ENCODE peak calls at places on chromosomes 16 and 17, in seven cellular contexts. One of them, this sample, is unnamed. For H3K4me1, the result is how much of the 10 kb centered on the place peaks cover.

GRCh38 chr16:5461574-5461973 is 364.0 kb upstream of the EEF2KMT start:
- DNase-seq in endodermal cell: no peak
- DNase-seq in psoas muscle: no peak
- DNase-seq in tibial nerve: no peak
- DNase-seq in heart right ventricle: no peak
- DNase-seq in adrenal gland: no peak
- DNase-seq in CD8-positive, alpha-beta memory T cell: no peak
- DNase-seq in this sample: no peak

GRCh38 chr17:35089846-35090193 is 26.3 kb upstream of the RFFL start:
- DNase-seq in tibial nerve: no peak
- DNase-seq in psoas muscle: no peak
- DNase-seq in heart right ventricle: peak
- DNase-seq in endodermal cell: peak
- DNase-seq in CD8-positive, alpha-beta memory T cell: no peak
- DNase-seq in adrenal gland: no peak
- DNase-seq in this sample: no peak

GRCh38 chr16:86292171-86292775 is 218.1 kb upstream of the FOXF1 start:
- DNase-seq in adrenal gland: no peak
- DNase-seq in psoas muscle: no peak
- DNase-seq in endodermal cell: no peak
- DNase-seq in CD8-positive, alpha-beta memory T cell: no peak
- DNase-seq in heart right ventricle: no peak
- DNase-seq in tibial nerve: no peak
- DNase-seq in this sample: no peak

GRCh38 chr16:88962478-88963152 is 14.4 kb downstream of the CBFA2T3 start:
- DNase-seq in psoas muscle: peak
- DNase-seq in tibial nerve: no peak
- DNase-seq in CD8-positive, alpha-beta memory T cell: no peak
- DNase-seq in endodermal cell: no peak
- DNase-seq in adrenal gland: no peak
- DNase-seq in heart right ventricle: no peak
- DNase-seq in this sample: no peak

GRCh38 chr16:78665373-78665772 is 565.9 kb downstream of the WWOX start:
- DNase-seq in heart right ventricle: no peak
- DNase-seq in endodermal cell: no peak
- DNase-seq in adrenal gland: no peak
- DNase-seq in CD8-positive, alpha-beta memory T cell: no peak
- DNase-seq in psoas muscle: no peak
- DNase-seq in tibial nerve: no peak
- DNase-seq in this sample: no peak

GRCh38 chr17:29593546-29594440 is 861 bp downstream of the ANKRD13B start:
- DNase-seq in adrenal gland: no peak
- DNase-seq in CD8-positive, alpha-beta memory T cell: peak
- DNase-seq in heart right ventricle: peak
- DNase-seq in psoas muscle: no peak
- DNase-seq in tibial nerve: no peak
- DNase-seq in endodermal cell: peak
- DNase-seq in this sample: no peak

GRCh38 chr16:9441021-9441420 is 349.6 kb downstream of the HAPSTR1 start:
- DNase-seq in tibial nerve: no peak
- DNase-seq in CD8-positive, alpha-beta memory T cell: no peak
- DNase-seq in adrenal gland: no peak
- DNase-seq in heart right ventricle: no peak
- DNase-seq in endodermal cell: peak
- DNase-seq in psoas muscle: no peak
- DNase-seq in this sample: no peak

GRCh38 chr17:73142763-73143395 is 21.9 kb upstream of the SSTR2 start:
- DNase-seq in heart right ventricle: no peak
- DNase-seq in psoas muscle: no peak
- DNase-seq in endodermal cell: no peak
- DNase-seq in adrenal gland: peak
- DNase-seq in tibial nerve: no peak
- DNase-seq in CD8-positive, alpha-beta memory T cell: no peak
- DNase-seq in this sample: no peak

GRCh38 chr16:24844101-24845030 is 1.4 kb upstream of the SLC5A11 start:
- DNase-seq in psoas muscle: no peak
- DNase-seq in endodermal cell: peak
- DNase-seq in CD8-positive, alpha-beta memory T cell: no peak
- DNase-seq in adrenal gland: no peak
- DNase-seq in heart right ventricle: no peak
- DNase-seq in tibial nerve: no peak
- DNase-seq in this sample: no peak

GRCh38 chr16:83231771-83232170 is 576.0 kb upstream of the HSBP1 start:
- DNase-seq in psoas muscle: no peak
- DNase-seq in heart right ventricle: no peak
- DNase-seq in endodermal cell: no peak
- DNase-seq in tibial nerve: no peak
- DNase-seq in adrenal gland: no peak
- DNase-seq in CD8-positive, alpha-beta memory T cell: no peak
- DNase-seq in this sample: no peak

GRCh38 chr17:77796201-77796860 is 162.2 kb upstream of the TNRC6C start:
- DNase-seq in psoas muscle: no peak
- DNase-seq in CD8-positive, alpha-beta memory T cell: no peak
- DNase-seq in heart right ventricle: no peak
- DNase-seq in endodermal cell: no peak
- DNase-seq in tibial nerve: no peak
- DNase-seq in adrenal gland: no peak
- DNase-seq in this sample: no peak

GRCh38 chr17:44940321-44940720 is 7.3 kb downstream of the KIF18B start:
- DNase-seq in endodermal cell: peak
- DNase-seq in heart right ventricle: no peak
- DNase-seq in tibial nerve: no peak
- DNase-seq in CD8-positive, alpha-beta memory T cell: no peak
- DNase-seq in adrenal gland: no peak
- DNase-seq in psoas muscle: no peak
- DNase-seq in this sample: no peak

DNA sequence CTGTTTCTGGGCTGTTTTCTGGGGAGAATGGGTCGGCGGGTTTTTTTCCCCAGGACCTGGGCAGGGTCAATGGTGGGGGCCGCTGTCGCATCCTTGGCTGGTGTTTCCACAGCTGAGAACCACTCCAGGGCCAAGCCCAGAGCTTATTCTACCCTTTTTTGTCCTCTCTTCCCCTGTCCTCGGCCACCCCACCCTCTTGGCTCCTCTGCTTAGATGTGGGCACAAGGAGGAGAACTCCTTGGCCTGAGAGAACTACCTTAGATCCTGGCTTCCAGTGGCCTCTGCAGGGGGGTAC is 4.0 kb downstream of the NOD2 start:
- DNase-seq in tibial nerve: no peak
- DNase-seq in psoas muscle: no peak
- DNase-seq in endodermal cell: no peak
- DNase-seq in heart right ventricle: no peak
- DNase-seq in CD8-positive, alpha-beta memory T cell: no peak
- DNase-seq in adrenal gland: no peak
- DNase-seq in this sample: no peak
- H3K4me1 ChIP-seq in tibial nerve: under half
- H3K4me1 ChIP-seq in psoas muscle: under half
- H3K4me1 ChIP-seq in endodermal cell: under half
- H3K4me1 ChIP-seq in heart right ventricle: under half
- H3K4me1 ChIP-seq in CD8-positive, alpha-beta memory T cell: half or more
- H3K4me1 ChIP-seq in adrenal gland: under half
- H3K4me1 ChIP-seq in this sample: under half

GRCh38 chr17:49494937-49495841 is at the start of gene NGFR:
- DNase-seq in adrenal gland: no peak
- DNase-seq in heart right ventricle: no peak
- DNase-seq in CD8-positive, alpha-beta memory T cell: peak
- DNase-seq in tibial nerve: no peak
- DNase-seq in psoas muscle: peak
- DNase-seq in endodermal cell: peak
- DNase-seq in this sample: no peak

GRCh38 chr17:49496866-49497146 is 1.7 kb downstream of the NGFR start:
- DNase-seq in endodermal cell: no peak
- DNase-seq in tibial nerve: no peak
- DNase-seq in psoas muscle: no peak
- DNase-seq in adrenal gland: no peak
- DNase-seq in CD8-positive, alpha-beta memory T cell: no peak
- DNase-seq in heart right ventricle: no peak
- DNase-seq in this sample: no peak

GRCh38 chr17:49495842-49496182 is 719 bp downstream of the NGFR start:
- DNase-seq in tibial nerve: no peak
- DNase-seq in heart right ventricle: no peak
- DNase-seq in CD8-positive, alpha-beta memory T cell: no peak
- DNase-seq in endodermal cell: peak
- DNase-seq in adrenal gland: no peak
- DNase-seq in psoas muscle: peak
- DNase-seq in this sample: no peak

GRCh38 chr17:49496183-49496865 is 1.2 kb downstream of the NGFR start:
- DNase-seq in endodermal cell: peak
- DNase-seq in adrenal gland: peak
- DNase-seq in tibial nerve: peak
- DNase-seq in CD8-positive, alpha-beta memory T cell: peak
- DNase-seq in psoas muscle: peak
- DNase-seq in heart right ventricle: peak
- DNase-seq in this sample: peak

GRCh38 chr17:49494399-49494798 is 694 bp upstream of the NGFR start:
- DNase-seq in CD8-positive, alpha-beta memory T cell: no peak
- DNase-seq in endodermal cell: no peak
- DNase-seq in psoas muscle: no peak
- DNase-seq in adrenal gland: no peak
- DNase-seq in heart right ventricle: no peak
- DNase-seq in tibial nerve: no peak
- DNase-seq in this sample: no peak
- H3K4me1 ChIP-seq in CD8-positive, alpha-beta memory T cell: under half
- H3K4me1 ChIP-seq in endodermal cell: under half
- H3K4me1 ChIP-seq in psoas muscle: under half
- H3K4me1 ChIP-seq in adrenal gland: under half
- H3K4me1 ChIP-seq in heart right ventricle: under half
- H3K4me1 ChIP-seq in tibial nerve: under half
- H3K4me1 ChIP-seq in this sample: under half

GRCh38 chr17:57097832-57098421 is 12.9 kb downstream of the AKAP1 start:
- DNase-seq in CD8-positive, alpha-beta memory T cell: no peak
- DNase-seq in psoas muscle: peak
- DNase-seq in endodermal cell: no peak
- DNase-seq in adrenal gland: peak
- DNase-seq in heart right ventricle: peak
- DNase-seq in tibial nerve: no peak
- DNase-seq in this sample: no peak

GRCh38 chr17:57104461-57105175 is 19.6 kb downstream of the AKAP1 start:
- DNase-seq in endodermal cell: no peak
- DNase-seq in tibial nerve: no peak
- DNase-seq in CD8-positive, alpha-beta memory T cell: no peak
- DNase-seq in psoas muscle: no peak
- DNase-seq in heart right ventricle: no peak
- DNase-seq in adrenal gland: no peak
- DNase-seq in this sample: no peak

GRCh38 chr17:57106107-57106835 is 21.2 kb downstream of the AKAP1 start:
- DNase-seq in tibial nerve: no peak
- DNase-seq in CD8-positive, alpha-beta memory T cell: no peak
- DNase-seq in psoas muscle: peak
- DNase-seq in endodermal cell: peak
- DNase-seq in heart right ventricle: no peak
- DNase-seq in adrenal gland: no peak
- DNase-seq in this sample: no peak

GRCh38 chr17:57099165-57099564 is 14.1 kb downstream of the AKAP1 start:
- DNase-seq in heart right ventricle: no peak
- DNase-seq in adrenal gland: no peak
- DNase-seq in psoas muscle: no peak
- DNase-seq in tibial nerve: no peak
- DNase-seq in endodermal cell: no peak
- DNase-seq in CD8-positive, alpha-beta memory T cell: no peak
- DNase-seq in this sample: no peak

GRCh38 chr17:57102122-57102521 is 17.1 kb downstream of the AKAP1 start:
- DNase-seq in adrenal gland: no peak
- DNase-seq in heart right ventricle: no peak
- DNase-seq in psoas muscle: no peak
- DNase-seq in endodermal cell: no peak
- DNase-seq in tibial nerve: no peak
- DNase-seq in CD8-positive, alpha-beta memory T cell: no peak
- DNase-seq in this sample: no peak
- H3K4me1 ChIP-seq in adrenal gland: under half
- H3K4me1 ChIP-seq in heart right ventricle: half or more
- H3K4me1 ChIP-seq in psoas muscle: half or more
- H3K4me1 ChIP-seq in endodermal cell: under half
- H3K4me1 ChIP-seq in tibial nerve: under half
- H3K4me1 ChIP-seq in CD8-positive, alpha-beta memory T cell: under half
- H3K4me1 ChIP-seq in this sample: under half

DNA sequence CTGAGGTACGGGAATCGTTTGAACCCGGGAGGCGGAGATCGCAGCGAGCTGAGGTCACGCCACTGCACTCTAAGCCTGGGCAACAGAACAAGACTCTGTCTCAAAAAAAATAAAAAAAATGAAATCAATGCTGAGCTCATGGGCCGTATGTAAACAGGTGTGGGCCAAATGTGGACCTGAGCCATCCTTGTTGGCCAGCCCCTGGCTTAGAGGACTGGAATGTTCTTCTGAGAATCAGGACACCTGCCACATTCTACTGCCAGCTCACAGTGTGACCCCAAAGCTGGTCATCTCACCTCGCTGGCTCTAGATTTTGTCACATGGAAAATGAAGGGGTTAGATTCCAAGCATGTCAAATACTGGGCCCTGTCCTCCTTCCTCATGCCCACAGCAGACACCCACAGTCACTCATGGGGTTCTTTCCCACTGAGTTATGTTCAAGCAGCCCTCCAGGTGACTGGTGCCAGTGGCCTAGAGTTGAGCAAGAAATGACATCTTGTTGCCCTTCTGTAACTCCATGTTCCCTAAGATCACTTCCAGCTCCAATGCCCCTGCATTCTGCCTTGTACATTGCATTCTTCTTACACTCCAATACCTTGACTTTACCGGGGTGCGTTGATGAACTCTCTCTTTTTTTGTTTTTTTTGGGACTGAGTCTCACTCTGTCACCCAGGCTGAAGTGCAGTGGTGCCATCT is 110.6 kb downstream of the ABCC1 start:
- DNase-seq in adrenal gland: no peak
- DNase-seq in tibial nerve: no peak
- DNase-seq in CD8-positive, alpha-beta memory T cell: no peak
- DNase-seq in heart right ventricle: no peak
- DNase-seq in endodermal cell: no peak
- DNase-seq in psoas muscle: peak
- DNase-seq in this sample: no peak
- H3K4me1 ChIP-seq in adrenal gland: under half
- H3K4me1 ChIP-seq in tibial nerve: under half
- H3K4me1 ChIP-seq in CD8-positive, alpha-beta memory T cell: under half
- H3K4me1 ChIP-seq in heart right ventricle: under half
- H3K4me1 ChIP-seq in endodermal cell: under half
- H3K4me1 ChIP-seq in psoas muscle: under half
- H3K4me1 ChIP-seq in this sample: under half

DNA sequence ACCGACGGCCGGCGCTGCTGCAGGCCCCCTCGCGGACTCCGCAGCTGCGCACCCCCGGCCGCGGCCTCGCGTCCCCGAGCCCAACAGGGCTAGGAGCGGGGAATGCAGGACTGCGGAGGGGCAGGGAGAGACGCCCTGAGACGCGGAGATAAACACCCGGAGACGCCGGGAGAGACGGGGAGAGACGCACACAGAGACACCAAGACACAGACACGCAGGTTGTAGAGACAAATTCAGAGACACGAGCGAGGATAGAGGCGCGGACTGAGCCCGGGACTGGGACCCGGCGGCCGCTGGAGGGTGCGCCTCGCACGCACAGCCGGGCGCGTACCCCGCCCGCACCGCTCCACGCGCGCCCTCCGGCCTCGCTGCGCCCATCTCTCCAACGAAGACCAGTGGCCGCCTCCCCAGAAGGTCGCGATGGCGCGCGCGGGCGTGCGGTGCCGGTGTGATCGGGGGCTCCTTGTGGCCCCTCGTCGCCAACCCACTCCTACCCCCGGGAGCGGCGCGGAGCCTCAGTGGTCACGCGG is 902 bp downstream of the STAC2 start:
- DNase-seq in heart right ventricle: no peak
- DNase-seq in endodermal cell: peak
- DNase-seq in adrenal gland: no peak
- DNase-seq in tibial nerve: no peak
- DNase-seq in CD8-positive, alpha-beta memory T cell: no peak
- DNase-seq in psoas muscle: no peak
- DNase-seq in this sample: no peak
- H3K4me1 ChIP-seq in heart right ventricle: under half
- H3K4me1 ChIP-seq in endodermal cell: under half
- H3K4me1 ChIP-seq in adrenal gland: under half
- H3K4me1 ChIP-seq in tibial nerve: under half
- H3K4me1 ChIP-seq in CD8-positive, alpha-beta memory T cell: under half
- H3K4me1 ChIP-seq in psoas muscle: under half
- H3K4me1 ChIP-seq in this sample: under half

This sample was measured in lung.